ENCODE peak calls at places on chromosomes 2 and 18, in four cellular contexts. W, E, K and A are unnamed samples. For H3K27me3, the result is how much of the 10 kb centered on the place peaks cover.

GRCh38 chr18:62365420-62365819 is 40.3 kb downstream of the TNFRSF11A start:
- DNase-seq in W (no peak), E (no peak), K (no peak), A (no peak)

GRCh38 chr2:30675758-30676157 is 131.5 kb downstream of the CAPN13 start:
- DNase-seq in W (no peak), E (no peak), K (no peak), A (no peak)

GRCh38 chr2:205947621-205948495 is 138.1 kb downstream of the INO80D start:
- DNase-seq in W (peak), E (no peak), K (peak), A (peak)

GRCh38 chr18:35038881-35039491 is 2.2 kb upstream of the MAPRE2 start:
- DNase-seq in W (no peak), E (no peak), K (no peak), A (no peak)

GRCh38 chr2:237998530-237998929 is 31.7 kb downstream of the UBE2F start:
- DNase-seq in W (no peak), E (no peak), K (peak), A (no peak)

GRCh38 chr18:78420116-78420515 is 559.5 kb upstream of the SALL3 start:
- DNase-seq in W (no peak), E (peak), K (no peak), A (no peak)

GRCh38 chr18:31819106-31819924 is 58.6 kb upstream of the SLC25A52 start:
- DNase-seq in W (no peak), E (no peak), K (peak), A (no peak)

GRCh38 chr2:210428415-210429179 is 48.0 kb downstream of the LANCL1 start:
- DNase-seq in W (no peak), E (no peak), K (no peak), A (no peak)

GRCh38 chr2:240640939-240641338 is 15.7 kb downstream of the GPR35 start:
- DNase-seq in W (peak), E (peak), K (no peak), A (no peak)

GRCh38 chr2:166539340-166540162 is 45.5 kb upstream of the SCN7A start:
- DNase-seq in W (no peak), E (no peak), K (peak), A (peak)

GRCh38 chr2:109611467-109612095 is 2.2 kb downstream of the SEPTIN10 start:
- DNase-seq in W (no peak), E (no peak), K (peak), A (peak)

GRCh38 chr2:143623270-143623669 is 494.1 kb downstream of the ARHGAP15 start:
- DNase-seq in W (no peak), E (no peak), K (no peak), A (no peak)

GRCh38 chr2:8572712-8573233 is 109.1 kb upstream of the ID2 start:
- DNase-seq in W (no peak), E (no peak), K (no peak), A (no peak)

GRCh38 chr2:145012806-145013205 is 492.9 kb upstream of the ZEB2 start:
- DNase-seq in W (no peak), E (no peak), K (no peak), A (no peak)

GRCh38 chr2:12787891-12788783 is 71.4 kb downstream of the TRIB2 start:
- DNase-seq in W (peak), E (no peak), K (peak), A (peak)

GRCh38 chr18:13375302-13376255 is 157.0 kb downstream of the LDLRAD4 start:
- DNase-seq in W (peak), E (peak), K (peak), A (peak)

GRCh38 chr2:174794851-174795374 is 30.6 kb upstream of the CHRNA1 start:
- DNase-seq in W (no peak), E (no peak), K (no peak), A (peak)

GRCh38 chr18:79019876-79020275 is 40.3 kb downstream of the SALL3 start:
- DNase-seq in W (no peak), E (no peak), K (no peak), A (no peak)

GRCh38 chr2:168469281-168469988 is 13.4 kb downstream of the CERS6 start:
- DNase-seq in W (no peak), E (no peak), K (no peak), A (no peak)

GRCh38 chr2:99240431-99240830 is 15.0 kb downstream of the LYG2 start:
- DNase-seq in W (no peak), E (no peak), K (no peak), A (no peak)

GRCh38 chr2:44956841-44957240 is 15.3 kb downstream of the SIX3 start:
- DNase-seq in W (no peak), E (no peak), K (no peak), A (no peak)

GRCh38 chr2:44954306-44954901 is 12.9 kb downstream of the SIX3 start:
- DNase-seq in W (no peak), E (no peak), K (no peak), A (no peak)

GRCh38 chr2:44957656-44958327 is 16.3 kb downstream of the SIX3 start:
- DNase-seq in W (no peak), E (no peak), K (no peak), A (no peak)

GRCh38 chr2:44954902-44955592 is 13.5 kb downstream of the SIX3 start:
- DNase-seq in W (no peak), E (no peak), K (no peak), A (no peak)

GRCh38 chr2:44955593-44956449 is 14.3 kb downstream of the SIX3 start:
- DNase-seq in W (peak), E (peak), K (peak), A (no peak)
- H3K27me3 ChIP-seq in W (half or more), E (under half), K (under half), A (under half)

DNA sequence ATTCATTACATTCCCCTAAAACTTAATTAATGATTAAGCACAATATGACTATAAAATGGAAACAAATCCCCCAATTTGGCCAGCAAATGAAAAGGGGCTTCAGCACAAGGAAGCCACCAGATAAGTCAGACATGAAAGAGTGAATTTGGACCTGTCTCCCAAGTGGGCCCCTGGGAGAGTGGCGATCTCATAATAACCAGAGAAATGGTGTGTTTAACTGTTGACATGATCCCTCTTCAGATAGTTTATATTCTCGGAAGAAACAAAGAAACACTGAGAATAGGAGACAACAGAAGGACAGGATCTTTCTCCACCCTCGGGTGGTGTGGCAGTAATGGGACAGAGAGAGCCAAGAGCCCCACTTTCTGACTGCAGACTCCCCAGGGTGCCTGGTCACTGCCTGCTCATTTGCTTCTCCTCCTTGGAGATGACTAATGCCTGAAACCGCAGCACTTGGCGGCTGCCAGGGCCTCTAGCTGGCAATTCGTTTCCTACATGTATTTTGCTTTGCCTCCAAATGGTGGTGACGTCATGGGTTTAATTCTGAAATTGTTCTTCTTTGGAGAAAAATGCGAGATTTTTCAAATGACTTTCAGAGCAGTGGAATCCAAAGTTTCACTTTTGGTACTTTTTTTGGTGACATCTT is 46.4 kb upstream of the SPP2 start:
- DNase-seq in W (no peak), E (no peak), K (peak), A (peak)
- H3K4me3 ChIP-seq in W (no peak), E (no peak), K (no peak), A (no peak)

DNA sequence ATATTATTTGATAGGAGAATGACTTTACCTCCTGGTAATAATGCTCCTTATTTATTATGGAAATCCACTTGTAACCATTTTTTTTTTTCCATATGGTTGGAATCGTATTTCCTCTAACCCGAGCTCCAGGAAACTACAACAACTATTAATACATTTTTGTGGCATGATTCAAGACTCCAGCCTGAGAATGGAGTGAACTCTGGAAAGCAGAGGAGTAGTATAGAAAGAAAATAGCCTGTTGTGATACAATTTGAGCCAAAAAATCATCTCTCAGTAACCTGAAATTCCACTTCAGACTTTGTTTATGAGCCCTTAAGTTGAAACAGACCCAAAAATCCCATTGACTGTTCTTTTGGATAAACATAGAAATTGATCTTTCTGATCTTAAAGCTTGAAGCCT is 921.1 kb downstream of the SOCS6 start:
- DNase-seq in W (no peak), E (no peak), K (no peak), A (no peak)
- H3K27me3 ChIP-seq in W (under half), E (under half), K (under half), A (under half)

GRCh38 chr2:25314514-25315315 is 27.0 kb downstream of the DNMT3A start:
- DNase-seq in W (peak), E (peak), K (no peak), A (no peak)

GRCh38 chr2:25310965-25311865 is 30.5 kb downstream of the DNMT3A start:
- DNase-seq in W (peak), E (no peak), K (no peak), A (no peak)

GRCh38 chr2:25311866-25312575 is 29.7 kb downstream of the DNMT3A start:
- DNase-seq in W (peak), E (no peak), K (no peak), A (no peak)

GRCh38 chr2:25313711-25314513 is 27.8 kb downstream of the DNMT3A start:
- DNase-seq in W (no peak), E (peak), K (no peak), A (no peak)

GRCh38 chr2:25312958-25313710 is 28.6 kb downstream of the DNMT3A start:
- DNase-seq in W (no peak), E (no peak), K (no peak), A (no peak)
- H3K4me3 ChIP-seq in W (no peak), E (no peak), K (no peak), A (no peak)

GRCh38 chr2:236177604-236177966 is 9.4 kb upstream of the GBX2 start:
- DNase-seq in W (peak), E (no peak), K (no peak), A (no peak)
- H3K27me3 ChIP-seq in W (half or more), E (half or more), K (under half), A (under half)